ENCODE peak calls at places on chromosome 4, in nine cellular contexts. Z, Q, J, M, T, P, F, G and X are unnamed samples.

GRCh38 chr4:120850048-120850599 is 72.4 kb downstream of the PRDM5 start:
- DNase-seq in Z (no peak), F (no peak), J (no peak), T (no peak), M (no peak), G (no peak), P (no peak), Q (peak), X (no peak)

GRCh38 chr4:125707397-125707796 is 392.6 kb downstream of the FAT4 start:
- DNase-seq in G (no peak), Z (no peak), Q (no peak), J (no peak), P (no peak), F (no peak), T (no peak), M (no peak), X (no peak)

GRCh38 chr4:148787831-148788477 is 345.7 kb upstream of the NR3C2 start:
- DNase-seq in M (no peak), J (no peak), Z (no peak), P (peak), F (no peak), Q (no peak), G (no peak), T (no peak), X (no peak)

GRCh38 chr4:125316391-125316780 is 1.6 kb downstream of the FAT4 start:
- DNase-seq in Z (no peak), M (peak), P (peak), Q (peak), G (no peak), F (no peak), T (no peak), J (no peak), X (no peak)

GRCh38 chr4:88320780-88321373 is 36.5 kb upstream of the PPM1K start:
- DNase-seq in M (peak), P (no peak), F (no peak), Z (no peak), Q (no peak), T (no peak), G (peak), J (peak), X (no peak)

GRCh38 chr4:101238706-101239105 is 108.6 kb downstream of the PPP3CA start:
- DNase-seq in P (no peak), T (no peak), G (no peak), Z (no peak), F (no peak), J (no peak), Q (no peak), M (no peak), X (no peak)

GRCh38 chr4:116005037-116005805 is 891.8 kb upstream of the NDST4 start:
- DNase-seq in T (no peak), Q (no peak), M (no peak), G (no peak), Z (no peak), F (no peak), J (no peak), P (no peak), X (no peak)

GRCh38 chr4:169151671-169152070 is 119.1 kb downstream of the SH3RF1 start:
- DNase-seq in Q (no peak), F (no peak), M (no peak), P (no peak), G (no peak), Z (no peak), T (no peak), J (no peak), X (no peak)

GRCh38 chr4:28073860-28074555 is 1213.4 kb downstream of the STIM2 start:
- DNase-seq in M (no peak), G (no peak), F (no peak), J (no peak), Z (no peak), P (no peak), T (no peak), Q (no peak), X (no peak)

GRCh38 chr4:146107587-146107986 is 67.9 kb upstream of the LSM6 start:
- DNase-seq in P (no peak), T (no peak), Z (no peak), J (no peak), G (no peak), F (no peak), M (no peak), Q (no peak), X (no peak)

GRCh38 chr4:34046580-34046979 is 2197.7 kb downstream of the ARAP2 start:
- DNase-seq in F (no peak), Q (peak), Z (no peak), T (no peak), M (no peak), P (no peak), G (no peak), J (no peak), X (no peak)

GRCh38 chr4:108636246-108636645 is 14.2 kb upstream of the OSTC start:
- DNase-seq in F (no peak), J (no peak), M (no peak), Q (no peak), P (no peak), T (no peak), Z (no peak), G (no peak), X (no peak)

GRCh38 chr4:184792950-184793555 is 32.7 kb downstream of the ACSL1 start:
- DNase-seq in G (no peak), T (no peak), Q (peak), J (peak), F (no peak), M (peak), P (no peak), Z (no peak), X (no peak)

GRCh38 chr4:15695240-15695699 is 7.6 kb upstream of the BST1 start:
- DNase-seq in Q (peak), M (no peak), G (no peak), Z (no peak), J (no peak), F (no peak), P (no peak), T (no peak), X (no peak)

GRCh38 chr4:87152310-87153061 is 67.9 kb downstream of the KLHL8 start:
- DNase-seq in J (no peak), T (no peak), Q (no peak), F (no peak), G (no peak), M (no peak), P (no peak), Z (no peak), X (no peak)

GRCh38 chr4:157075401-157075800 is 549 bp upstream of the GLRB start:
- DNase-seq in Z (no peak), P (no peak), J (no peak), M (no peak), F (no peak), T (no peak), Q (no peak), G (no peak), X (no peak)

GRCh38 chr4:120869511-120870278 is 52.8 kb downstream of the PRDM5 start:
- DNase-seq in T (no peak), Z (no peak), M (no peak), F (no peak), P (no peak), J (no peak), G (no peak), Q (no peak), X (no peak)

GRCh38 chr4:113435893-113436292 is 325.6 kb downstream of the CAMK2D start:
- DNase-seq in J (no peak), M (peak), P (no peak), F (peak), Q (peak), G (no peak), T (no peak), Z (no peak), X (no peak)

GRCh38 chr4:150714462-150715438 is 132.8 kb downstream of the MAB21L2 start:
- DNase-seq in M (no peak), P (no peak), T (no peak), Z (no peak), J (no peak), G (no peak), Q (no peak), F (no peak), X (no peak)

GRCh38 chr4:154822775-154823174 is 41.7 kb downstream of the RBM46 start:
- DNase-seq in G (no peak), T (no peak), J (no peak), Q (peak), F (no peak), Z (no peak), P (no peak), M (no peak), X (no peak)

GRCh38 chr4:122458625-122459024 is 2.1 kb upstream of the IL2 start:
- DNase-seq in Z (no peak), F (no peak), J (no peak), P (peak), M (no peak), G (peak), Q (no peak), T (no peak), X (no peak)

GRCh38 chr4:83340692-83341343 is 6.2 kb upstream of the HPSE start:
- DNase-seq in F (no peak), T (no peak), J (peak), M (no peak), Z (no peak), G (peak), Q (no peak), P (no peak), X (no peak)